ENCODE peak calls at places on chromosomes 1 and 21, in seven cellular contexts. P is globus pallidus, D is AG04449, R is NCI-H524, G is EH, K is cardiac muscle cell, X is astrocyte of the spinal cord. E is an unnamed sample.

GRCh38 chr1:159779403-159779851 is 1.3 kb upstream of the DUSP23 start:
- DNase-seq in P (no peak), D (no peak), R (no peak), G (peak), K (no peak), X (peak), E (no peak)

GRCh38 chr1:94063379-94063778 is 57.6 kb downstream of the ABCA4 start:
- DNase-seq in P (peak), D (no peak), R (peak), G (peak), K (peak), X (peak), E (no peak)

GRCh38 chr1:226732856-226733291 is 6.2 kb downstream of the ITPKB start:
- DNase-seq in P (no peak), D (no peak), R (no peak), G (no peak), K (no peak), X (no peak), E (no peak)

GRCh38 chr1:167841530-167841929 is 72.4 kb downstream of the ADCY10 start:
- DNase-seq in P (no peak), D (no peak), R (no peak), G (no peak), K (no peak), X (no peak), E (no peak)

GRCh38 chr1:94929351-94929814 is 2.5 kb upstream of the CNN3 start:
- DNase-seq in P (no peak), D (no peak), R (no peak), G (no peak), K (peak), X (no peak), E (no peak)

GRCh38 chr1:224544711-224545110 is 71.4 kb upstream of the CNIH3 start:
- DNase-seq in P (no peak), D (no peak), R (no peak), G (peak), K (no peak), X (no peak), E (no peak)

GRCh38 chr1:192739476-192740184 is 69.2 kb upstream of the RGS2 start:
- DNase-seq in P (no peak), D (no peak), R (no peak), G (no peak), K (no peak), X (no peak), E (no peak)

GRCh38 chr1:223819730-223820514 is 25.8 kb downstream of the TP53BP2 start:
- DNase-seq in P (no peak), D (no peak), R (peak), G (peak), K (no peak), X (peak), E (no peak)

GRCh38 chr1:190104959-190105358 is 372.7 kb downstream of the BRINP3 start:
- DNase-seq in P (no peak), D (no peak), R (peak), G (no peak), K (no peak), X (no peak), E (no peak)

GRCh38 chr1:193480755-193481154 is 294.3 kb upstream of the B3GALT2 start:
- DNase-seq in P (no peak), D (no peak), R (peak), G (no peak), K (peak), X (no peak), E (no peak)

GRCh38 chr1:9212735-9213134 is 21.8 kb upstream of the H6PD start:
- DNase-seq in P (no peak), D (no peak), R (no peak), G (no peak), K (no peak), X (no peak), E (no peak)

GRCh38 chr21:37365657-37366487 is 701 bp upstream of the DYRK1A start:
- DNase-seq in P (peak), D (no peak), R (peak), G (peak), K (peak), X (peak), E (no peak)

GRCh38 chr1:117696567-117696966 is 90.7 kb downstream of the TENT5C start:
- DNase-seq in P (no peak), D (peak), R (no peak), G (peak), K (no peak), X (no peak), E (no peak)

GRCh38 chr1:232897949-232898465 is 52.4 kb upstream of the NTPCR start:
- DNase-seq in P (no peak), D (no peak), R (no peak), G (no peak), K (no peak), X (no peak), E (no peak)

GRCh38 chr1:221294244-221294643 is 415.0 kb downstream of the HLX start:
- DNase-seq in P (no peak), D (no peak), R (no peak), G (no peak), K (no peak), X (no peak), E (no peak)

GRCh38 chr1:54230507-54231339 is 30.8 kb downstream of the MRPL37 start:
- DNase-seq in P (no peak), D (no peak), R (no peak), G (no peak), K (no peak), X (no peak), E (no peak)

GRCh38 chr1:184049291-184049690 is 2.2 kb upstream of the TSEN15 start:
- DNase-seq in P (no peak), D (no peak), R (no peak), G (no peak), K (no peak), X (no peak), E (no peak)

GRCh38 chr1:234538062-234538731 is 59.2 kb upstream of the TARBP1 start:
- DNase-seq in P (no peak), D (no peak), R (no peak), G (no peak), K (no peak), X (no peak), E (no peak)

GRCh38 chr1:155321577-155322497 is 1.1 kb downstream of the RUSC1 start:
- DNase-seq in P (no peak), D (no peak), R (no peak), G (no peak), K (peak), X (peak), E (no peak)

GRCh38 chr1:52825868-52826267 is 16.7 kb upstream of the ZYG11A start:
- DNase-seq in P (no peak), D (no peak), R (peak), G (peak), K (no peak), X (no peak), E (no peak)

GRCh38 chr1:27504588-27505419 is 14.8 kb upstream of the WASF2 start:
- DNase-seq in P (peak), D (no peak), R (no peak), G (peak), K (peak), X (peak), E (no peak)

GRCh38 chr1:233367057-233367759 is 39.7 kb downstream of the MAP3K21 start:
- DNase-seq in P (no peak), D (no peak), R (no peak), G (peak), K (no peak), X (peak), E (no peak)

GRCh38 chr21:25898671-25899070 is 163.9 kb downstream of the GABPA start:
- DNase-seq in P (no peak), D (no peak), R (no peak), G (peak), K (no peak), X (no peak), E (no peak)

GRCh38 chr1:201260648-201261311 is 22.5 kb upstream of the PKP1 start:
- DNase-seq in P (no peak), D (no peak), R (no peak), G (no peak), K (no peak), X (no peak), E (no peak)

GRCh38 chr1:199878818-199879217 is 148.7 kb upstream of the NR5A2 start:
- DNase-seq in P (no peak), D (no peak), R (no peak), G (no peak), K (no peak), X (no peak), E (no peak)

GRCh38 chr1:163320891-163321290 is 863 bp upstream of the NUF2 start:
- DNase-seq in P (peak), D (no peak), R (no peak), G (peak), K (no peak), X (peak), E (no peak)

GRCh38 chr1:93129507-93130099 is 50.5 kb downstream of the MTF2 start:
- DNase-seq in P (no peak), D (no peak), R (no peak), G (no peak), K (no peak), X (no peak), E (no peak)

GRCh38 chr1:38466486-38466885 is 393.1 kb downstream of the RRAGC start:
- DNase-seq in P (no peak), D (no peak), R (no peak), G (no peak), K (no peak), X (no peak), E (no peak)

GRCh38 chr1:53462213-53462612 is 3.0 kb downstream of the DMRTB1 start:
- DNase-seq in P (no peak), D (no peak), R (no peak), G (no peak), K (no peak), X (no peak), E (no peak)

GRCh38 chr1:116497660-116498059 is 73.2 kb downstream of the CD58 start:
- DNase-seq in P (no peak), D (no peak), R (no peak), G (peak), K (no peak), X (peak), E (no peak)

GRCh38 chr1:88433556-88433955 is 250.5 kb upstream of the PKN2 start:
- DNase-seq in P (no peak), D (no peak), R (no peak), G (no peak), K (no peak), X (no peak), E (no peak)

GRCh38 chr1:72177711-72178110 is 104.6 kb downstream of the NEGR1 start:
- DNase-seq in P (no peak), D (no peak), R (no peak), G (peak), K (no peak), X (peak), E (no peak)